ENCODE peak calls at places on chromosome 4, in five cellular contexts. W, J, V, H and D are unnamed samples.

GRCh38 chr4:91243132-91243531 is 1060.6 kb upstream of the GRID2 start:
- DNase-seq in J (peak; percentile 80), W (no peak), V (peak; percentile 60), H (no peak), D (no peak)

GRCh38 chr4:80183196-80184052 is 13.9 kb upstream of the PRDM8 start:
- DNase-seq in W (no peak), J (no peak), V (peak; percentile 75), H (peak; percentile 81), D (peak; percentile 59)

GRCh38 chr4:73575667-73576066 is 44.6 kb downstream of the RASSF6 start:
- DNase-seq in H (no peak), V (no peak), W (no peak), J (no peak), D (no peak)

GRCh38 chr4:44319129-44319528 is 129.5 kb downstream of the KCTD8 start:
- DNase-seq in J (no peak), V (no peak), H (no peak), W (no peak), D (no peak)

GRCh38 chr4:10096976-10097330 is 19.6 kb downstream of the WDR1 start:
- DNase-seq in J (no peak), V (no peak), W (no peak), H (no peak), D (no peak)

GRCh38 chr4:62018537-62018936 is 818.4 kb downstream of the ADGRL3 start:
- DNase-seq in W (no peak), V (no peak), H (no peak), J (no peak), D (no peak)

GRCh38 chr4:103754844-103755243 is 35.1 kb upstream of the TACR3 start:
- DNase-seq in H (no peak), W (no peak), J (no peak), V (no peak), D (no peak)

GRCh38 chr4:126687655-126688358 is 945.0 kb upstream of the INTU start:
- DNase-seq in V (no peak), W (no peak), H (no peak), J (no peak), D (no peak)

GRCh38 chr4:56953680-56954520 is 23.5 kb downstream of the NOA1 start:
- DNase-seq in H (no peak), J (no peak), W (no peak), V (no peak), D (no peak)

GRCh38 chr4:144646523-144647094 is 653 bp downstream of the HHIP start:
- DNase-seq in J (no peak), H (peak; percentile 71), W (no peak), V (peak; percentile 43), D (no peak)

GRCh38 chr4:72997409-72997808 is 72.1 kb downstream of the COX18 start:
- DNase-seq in W (no peak), V (no peak), J (no peak), H (no peak), D (no peak)

GRCh38 chr4:112857461-112857860 is 192.0 kb upstream of the ANK2 start:
- DNase-seq in V (no peak), J (no peak), W (no peak), H (no peak), D (no peak)

GRCh38 chr4:130368668-130369067 is 1272.7 kb downstream of the C4orf33 start:
- DNase-seq in H (no peak), J (no peak), W (no peak), V (no peak), D (no peak)

GRCh38 chr4:1593038-1593417 is 91.1 kb downstream of the FAM53A start:
- DNase-seq in W (no peak), H (peak; percentile 75), J (peak; percentile 11), V (peak; percentile 46), D (no peak)

GRCh38 chr4:89284828-89285227 is 22.8 kb downstream of the GPRIN3 start:
- DNase-seq in V (no peak), H (no peak), W (no peak), J (no peak), D (no peak)

GRCh38 chr4:52196606-52197130 is 145.6 kb downstream of the SPATA18 start:
- DNase-seq in H (no peak), W (no peak), V (no peak), J (no peak), D (no peak)

GRCh38 chr4:153143527-153144348 is 60.5 kb upstream of the TRIM2 start:
- DNase-seq in V (no peak), H (no peak), W (peak; percentile 50), J (no peak), D (no peak)

GRCh38 chr4:88937081-88937480 is 119.9 kb downstream of the FAM13A start:
- DNase-seq in V (no peak), W (no peak), J (no peak), H (no peak), D (no peak)

GRCh38 chr4:3302164-3302785 is 9.5 kb downstream of the RGS12 start:
- DNase-seq in J (no peak), V (no peak), H (peak; percentile 81), W (no peak), D (peak; percentile 40)

GRCh38 chr4:123109129-123109528 is 186.7 kb upstream of the NUDT6 start:
- DNase-seq in W (no peak), V (no peak), H (no peak), J (no peak), D (no peak)

GRCh38 chr4:55447826-55448225 is 52.1 kb downstream of the TMEM165 start:
- DNase-seq in H (no peak), V (no peak), J (no peak), W (no peak), D (no peak)

GRCh38 chr4:68948985-68949384 is 2.6 kb downstream of the UGT2A3 start:
- DNase-seq in H (no peak), V (no peak), J (no peak), W (no peak), D (no peak)

GRCh38 chr4:48129307-48130014 is 4.6 kb downstream of the TXK start:
- DNase-seq in H (no peak), V (peak; percentile 76), J (no peak), W (peak; percentile 31), D (peak; percentile 37)

GRCh38 chr4:48698029-48698901 is 81.8 kb downstream of the FRYL start:
- DNase-seq in V (peak; percentile 82), H (no peak), W (peak; percentile 86), J (peak; percentile 68), D (peak; percentile 62)

GRCh38 chr4:8736083-8736825 is 135.4 kb downstream of the HMX1 start:
- DNase-seq in V (no peak), W (no peak), H (no peak), J (no peak), D (no peak)

GRCh38 chr4:105944535-105944934 is 49.3 kb downstream of the NPNT start:
- DNase-seq in J (no peak), V (no peak), H (no peak), W (no peak), D (no peak)

GRCh38 chr4:117466388-117466787 is 381.0 kb upstream of the TRAM1L1 start:
- DNase-seq in H (no peak), V (no peak), J (no peak), W (no peak), D (no peak)

GRCh38 chr4:48904101-48904500 is 2.5 kb downstream of the OCIAD2 start:
- DNase-seq in V (no peak), H (no peak), W (no peak), J (no peak), D (no peak)

DNA sequence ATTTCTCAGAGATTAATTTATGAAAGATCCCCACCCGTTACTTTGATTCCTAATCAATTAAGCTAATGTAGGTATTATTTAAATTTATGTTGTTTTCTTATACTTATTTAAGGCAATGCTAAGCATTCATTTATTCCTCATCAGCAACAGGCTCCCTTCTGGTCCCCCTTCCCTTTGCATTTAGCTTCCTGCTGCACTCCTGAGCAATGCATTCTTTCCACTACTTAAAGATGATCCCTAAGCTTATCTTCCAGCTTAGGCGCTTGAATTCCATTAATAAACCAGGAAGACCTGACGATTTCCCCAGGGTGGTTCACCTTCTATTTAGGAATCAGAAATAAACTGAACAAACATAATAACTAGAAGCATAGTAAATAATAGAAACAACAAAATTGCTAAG is 1003.1 kb downstream of the FSTL5 start:
- DNase-seq in W (no peak), J (no peak), V (no peak), H (no peak), D (no peak)
- H3K9me3 ChIP-seq in W (no peaks in the 10 kb centered on the region), J (no peaks in the 10 kb centered on the region), V (no peaks in the 10 kb centered on the region), H (no peaks in the 10 kb centered on the region), D (no peaks in the 10 kb centered on the region)

GRCh38 chr4:98626350-98626749 is 32.1 kb downstream of the TSPAN5 start:
- DNase-seq in V (peak; percentile 68), H (no peak), J (no peak), W (no peak), D (peak; percentile 81)
- H3K27ac ChIP-seq in V (no peak overlapping the region), H (no peak overlapping the region), J (no peak overlapping the region), W (no peak overlapping the region), D (peak overlapping the region; percentile 83)

GRCh38 chr4:374298-375160 is 36.9 kb downstream of the ZNF141 start:
- DNase-seq in W (no peak), J (no peak), H (no peak), V (no peak), D (no peak)

GRCh38 chr4:373062-373839 is 35.6 kb downstream of the ZNF141 start:
- DNase-seq in W (no peak), V (no peak), H (no peak), J (no peak), D (no peak)
- H3K9me3 ChIP-seq in W (peaks cover 40% of the 10 kb centered on the region), V (peaks cover 17% of the 10 kb centered on the region), H (peaks cover 62% of the 10 kb centered on the region), J (peaks cover 100% of the 10 kb centered on the region), D (no peaks in the 10 kb centered on the region)

DNA sequence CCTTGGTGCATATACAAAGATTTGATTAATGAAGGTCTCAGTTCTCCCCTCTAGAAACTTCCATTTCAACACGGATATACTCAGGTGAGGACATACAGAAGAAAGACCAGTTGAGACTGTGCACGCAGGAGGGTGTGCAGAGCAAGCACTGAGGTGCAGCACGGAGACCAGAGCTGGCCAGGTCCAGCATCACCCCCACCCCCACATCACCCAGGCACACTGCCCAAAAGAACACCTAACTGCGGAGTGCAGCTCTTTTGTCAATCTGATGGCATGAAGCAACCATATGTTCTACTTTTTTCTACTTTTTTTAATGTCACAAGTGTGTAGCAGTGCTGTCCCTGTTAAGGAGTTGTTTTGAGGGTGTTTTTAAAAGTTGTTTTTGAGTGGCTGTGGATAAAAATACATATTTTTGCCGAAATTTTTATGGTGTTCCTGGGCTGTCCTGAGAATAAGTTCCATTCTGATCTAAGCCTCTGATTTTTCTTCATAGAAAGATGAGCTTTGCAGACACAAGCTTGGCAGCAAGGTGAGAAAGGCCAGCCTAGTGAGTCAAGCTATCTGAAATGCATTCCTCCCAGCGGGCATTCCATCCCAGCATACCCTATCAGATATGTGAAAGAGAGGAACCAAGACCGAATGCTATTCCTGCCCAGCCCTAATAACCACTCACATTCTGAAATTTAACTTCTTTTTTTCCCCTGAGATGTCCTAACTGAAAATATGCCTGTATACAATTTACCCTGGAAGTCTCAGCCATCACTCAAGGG is 173.7 kb downstream of the PTTG2 start:
- DNase-seq in W (no peak), V (no peak), H (no peak), J (no peak), D (no peak)
- H3K27ac ChIP-seq in W (peak overlapping the region; percentile 77), V (no peak overlapping the region), H (peak overlapping the region; percentile 63), J (peak overlapping the region; percentile 79), D (peak overlapping the region; percentile 83)